ENCODE peak calls at places on chromosomes 6 and 20, in four cellular contexts. E is uterus, X is gastrocnemius medialis, G is body of pancreas. P is an unnamed sample. For H3K36me3, the result is how much of the 10 kb centered on the place peaks cover.

GRCh38 chr6:11994875-11995461 is 17.1 kb upstream of the HIVEP1 start:
- DNase-seq in X (no peak), E (no peak), G (no peak), P (no peak)

GRCh38 chr20:32485770-32486248 is 99.3 kb downstream of the NOL4L start:
- DNase-seq in X (no peak), E (no peak), G (no peak), P (no peak)

GRCh38 chr20:9480066-9480465 is 34.3 kb upstream of the LAMP5 start:
- DNase-seq in E (no peak), X (no peak), G (no peak), P (no peak)

GRCh38 chr6:15744824-15745402 is 82.1 kb upstream of the DTNBP1 start:
- DNase-seq in G (no peak), X (no peak), E (no peak), P (no peak)

GRCh38 chr6:128305228-128305627 is 215.2 kb downstream of the PTPRK start:
- DNase-seq in G (no peak), E (no peak), X (no peak), P (no peak)

GRCh38 chr20:33095249-33095648 is 15.8 kb downstream of the BPIFB4 start:
- DNase-seq in E (no peak), X (no peak), G (no peak), P (no peak)

GRCh38 chr6:144351741-144352140 is 66.6 kb downstream of the UTRN start:
- DNase-seq in E (no peak), X (peak), G (no peak), P (no peak)

GRCh38 chr20:2401527-2401926 is 20.8 kb downstream of the TGM6 start:
- DNase-seq in G (no peak), E (no peak), X (no peak), P (no peak)

GRCh38 chr20:44208770-44209169 is 1.8 kb downstream of the OSER1 start:
- DNase-seq in E (no peak), X (no peak), G (no peak), P (no peak)

GRCh38 chr20:3473324-3473723 is 2.5 kb downstream of the ATRN start:
- DNase-seq in G (no peak), X (no peak), E (no peak), P (no peak)

GRCh38 chr6:148851683-148852556 is 105.1 kb downstream of the UST start:
- DNase-seq in G (peak), X (no peak), E (no peak), P (no peak)

GRCh38 chr6:113318553-113318952 is 538.6 kb upstream of the MARCKS start:
- DNase-seq in E (no peak), G (no peak), X (no peak), P (no peak)

GRCh38 chr20:48314925-48315592 is 512.7 kb downstream of the PREX1 start:
- DNase-seq in X (no peak), G (no peak), E (no peak), P (no peak)

GRCh38 chr6:30907758-30908591 is at the start of gene GTF2H4:
- DNase-seq in E (peak), X (peak), G (peak), P (peak)

GRCh38 chr6:97189767-97190166 is 93.2 kb downstream of the MMS22L start:
- DNase-seq in X (no peak), G (no peak), E (no peak), P (no peak)

GRCh38 chr6:9233686-9234085 is 798.3 kb upstream of the SLC35B3 start:
- DNase-seq in E (no peak), G (no peak), X (no peak), P (no peak)

GRCh38 chr20:62370807-62371587 is 3.9 kb upstream of the LAMA5 start:
- DNase-seq in G (no peak), E (no peak), X (no peak), P (no peak)

GRCh38 chr6:100719883-100720682 is 161.0 kb downstream of the ASCC3 start:
- DNase-seq in G (no peak), E (no peak), X (no peak), P (no peak)

GRCh38 chr6:88730602-88731001 is 232.8 kb downstream of the RNGTT start:
- DNase-seq in X (no peak), G (no peak), E (no peak), P (no peak)

GRCh38 chr6:46419576-46420002 is 71.7 kb downstream of the RCAN2 start:
- DNase-seq in E (peak), X (peak), G (peak), P (peak)

GRCh38 chr20:54468082-54468481 is 7.3 kb upstream of the DOK5 start:
- DNase-seq in G (no peak), X (no peak), E (no peak), P (no peak)

GRCh38 chr6:163771180-163771579 is 356.7 kb downstream of the QKI start:
- DNase-seq in X (no peak), G (no peak), E (no peak), P (no peak)

GRCh38 chr20:43528258-43528875 is 20.9 kb downstream of the L3MBTL1 start:
- DNase-seq in X (no peak), E (no peak), G (no peak), P (no peak)

GRCh38 chr6:122322824-122323223 is 76.6 kb upstream of the HSF2 start:
- DNase-seq in E (no peak), X (no peak), G (no peak), P (no peak)

DNA sequence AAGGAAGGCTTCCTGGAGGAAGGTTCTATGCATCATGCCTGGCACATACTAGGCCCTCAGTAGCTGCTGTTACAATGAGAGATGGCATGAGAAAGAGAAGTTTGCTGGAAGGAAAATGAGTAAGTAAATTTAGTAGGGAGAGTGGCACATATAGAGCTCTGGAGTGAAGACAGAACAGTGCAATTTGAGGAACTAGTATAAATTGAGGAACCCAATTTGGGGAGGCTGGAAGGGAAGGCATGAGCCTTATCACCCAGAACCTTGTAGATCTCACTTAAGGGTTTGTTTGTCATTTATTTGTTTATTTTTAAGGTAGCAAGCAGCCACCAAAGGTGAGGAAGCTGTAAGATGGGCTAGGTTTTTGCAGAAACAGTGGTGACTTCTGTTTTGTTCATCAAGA is 87.1 kb upstream of the SCGN start:
- DNase-seq in X (no peak), G (no peak), E (no peak), P (no peak)
- H3K36me3 ChIP-seq in X (under half), G (under half), E (under half), P (under half)

GRCh38 chr20:51388756-51389542 is 153.6 kb downstream of the NFATC2 start:
- DNase-seq in X (no peak), G (no peak), E (no peak), P (no peak)

GRCh38 chr20:51388227-51388626 is 154.3 kb downstream of the NFATC2 start:
- DNase-seq in E (no peak), G (no peak), X (no peak), P (no peak)

GRCh38 chr20:51385941-51386530 is 156.5 kb downstream of the NFATC2 start:
- DNase-seq in X (no peak), G (no peak), E (no peak), P (no peak)

GRCh38 chr20:51386586-51386985 is 155.9 kb downstream of the NFATC2 start:
- DNase-seq in G (no peak), E (no peak), X (no peak), P (no peak)

DNA sequence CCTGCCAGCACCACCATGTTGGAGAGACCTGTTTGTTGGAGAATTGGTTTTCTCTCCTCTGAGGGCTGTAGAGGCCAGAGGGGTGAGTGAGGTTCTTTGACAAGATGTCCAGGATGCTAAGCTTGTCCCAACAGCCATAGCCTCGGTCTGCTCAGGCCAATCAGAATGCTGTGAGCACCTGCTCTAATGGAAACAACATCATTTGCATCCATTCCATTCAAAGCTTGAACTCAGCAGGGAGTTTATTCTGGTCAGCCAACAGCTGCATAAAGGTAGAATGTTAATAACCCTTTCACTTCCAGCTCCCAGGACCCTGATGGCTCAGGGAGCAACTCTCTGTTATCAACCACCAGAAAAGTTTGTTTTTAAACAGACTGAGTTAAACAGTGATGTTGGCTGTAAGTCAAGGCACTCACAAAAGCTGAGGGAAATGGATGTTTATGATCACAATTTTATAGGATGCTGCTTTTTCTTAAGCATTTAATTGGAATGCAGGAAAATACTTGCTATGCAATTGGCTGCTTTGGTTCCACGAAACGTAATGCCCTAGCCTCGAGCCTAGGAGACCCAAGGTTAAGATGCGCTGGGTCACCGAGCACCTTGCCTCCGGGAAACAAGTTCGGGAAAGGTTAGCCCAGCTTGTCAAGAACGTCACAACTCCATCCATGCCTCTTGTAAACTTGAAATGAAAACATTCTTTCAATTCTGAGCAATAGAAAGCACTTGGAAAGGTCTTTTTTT is 155.2 kb downstream of the NFATC2 start:
- DNase-seq in X (no peak), E (no peak), G (no peak), P (no peak)
- H3K27ac ChIP-seq in X (no peak), E (no peak), G (no peak), P (no peak)

DNA sequence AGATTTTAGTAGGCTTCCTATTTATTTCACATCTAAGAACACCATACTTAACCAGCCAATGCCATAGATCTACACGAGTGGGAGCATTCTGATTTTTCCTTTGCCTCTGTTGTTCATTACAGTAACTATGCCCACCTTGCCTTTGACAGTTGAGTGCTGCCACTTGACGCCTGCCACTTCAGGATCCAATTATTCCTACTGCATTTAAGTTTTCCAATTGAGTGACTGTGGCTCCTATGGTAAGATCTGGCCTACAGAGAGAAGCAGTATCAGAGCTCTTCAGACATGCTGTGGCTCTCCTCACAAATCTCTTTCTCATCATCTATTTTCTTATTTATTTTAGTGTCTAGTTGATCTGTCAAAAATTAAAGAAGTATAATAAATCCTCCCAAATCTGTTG is 403.0 kb upstream of the SPTLC3 start:
- DNase-seq in E (no peak), G (no peak), X (no peak), P (no peak)
- H3K36me3 ChIP-seq in E (under half), G (under half), X (under half), P (under half)

DNA sequence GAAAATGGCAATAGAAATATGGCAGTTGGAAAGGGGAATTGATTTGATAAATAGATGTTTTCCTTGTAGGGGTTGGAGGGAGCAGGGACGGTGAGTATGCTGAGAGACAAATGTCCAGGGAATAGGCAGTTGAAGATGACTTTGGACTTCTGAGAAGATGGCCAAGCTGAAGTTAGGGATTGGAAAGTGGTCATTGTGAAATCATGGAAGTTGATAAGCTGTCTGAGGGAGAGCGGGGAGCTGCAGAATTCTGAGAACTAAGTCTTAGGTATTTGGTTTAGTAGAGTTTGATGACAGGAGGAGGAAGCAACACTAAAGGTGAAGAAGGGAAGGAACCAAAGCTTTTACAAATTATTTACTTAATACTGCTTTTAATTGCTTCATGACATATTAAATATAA is 15.1 kb downstream of the NDUFAF5 start:
- DNase-seq in G (no peak), E (no peak), X (no peak), P (no peak)
- H3K27ac ChIP-seq in G (peak), E (peak), X (peak), P (no peak)

DNA sequence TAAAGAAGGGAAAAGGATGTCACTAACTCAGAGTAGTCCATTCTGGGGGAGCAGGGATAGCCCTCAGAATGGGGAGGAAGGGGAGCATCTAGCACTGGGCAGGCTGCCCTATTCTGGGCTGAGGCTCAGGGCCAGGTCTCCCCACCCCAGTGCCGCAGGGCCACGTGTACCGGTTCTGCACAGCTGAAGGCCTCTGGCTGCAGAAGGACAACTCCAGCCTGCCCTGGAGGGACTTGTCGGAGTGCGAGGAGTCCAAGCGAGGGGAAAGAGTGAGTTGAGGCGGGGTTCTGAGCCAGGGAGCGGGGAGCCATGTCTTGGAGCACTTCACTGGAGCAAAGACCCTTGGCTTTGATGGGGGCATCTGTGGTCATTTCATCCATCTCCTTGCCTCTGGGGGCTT is 17.0 kb downstream of the GLP1R start:
- DNase-seq in E (no peak), G (no peak), X (no peak), P (no peak)
- H3K36me3 ChIP-seq in E (under half), G (under half), X (under half), P (under half)

P was measured in thoracic aorta.